ENCODE peak calls at places on chromosome 1, in seven cellular contexts. One of them, this sample, is unnamed.

GRCh38 chr1:221768444-221769066 is 26.7 kb upstream of the DUSP10 start:
- DNase-seq in epithelial cell of esophagus: peak; percentile 42
- DNase-seq in ascending aorta: no peak
- DNase-seq in astrocyte of the spinal cord: no peak
- DNase-seq in astrocyte of the cerebellum: no peak
- DNase-seq in AG04450: no peak
- DNase-seq in IMR-90: no peak
- DNase-seq in this sample: no peak

GRCh38 chr1:22855668-22856606 is 116.7 kb downstream of the LACTBL1 start:
- DNase-seq in IMR-90: no peak
- DNase-seq in AG04450: no peak
- DNase-seq in astrocyte of the cerebellum: no peak
- DNase-seq in ascending aorta: no peak
- DNase-seq in astrocyte of the spinal cord: no peak
- DNase-seq in epithelial cell of esophagus: no peak
- DNase-seq in this sample: no peak

GRCh38 chr1:175602186-175602585 is 141.2 kb downstream of the TNR start:
- DNase-seq in ascending aorta: no peak
- DNase-seq in astrocyte of the cerebellum: no peak
- DNase-seq in astrocyte of the spinal cord: peak; percentile 2
- DNase-seq in AG04450: no peak
- DNase-seq in epithelial cell of esophagus: no peak
- DNase-seq in IMR-90: no peak
- DNase-seq in this sample: no peak

GRCh38 chr1:109466440-109467300 is at the start of gene SYPL2:
- DNase-seq in AG04450: no peak
- DNase-seq in astrocyte of the spinal cord: no peak
- DNase-seq in epithelial cell of esophagus: no peak
- DNase-seq in ascending aorta: peak; percentile 82
- DNase-seq in astrocyte of the cerebellum: no peak
- DNase-seq in IMR-90: peak; percentile 12
- DNase-seq in this sample: peak; percentile 5

GRCh38 chr1:7732331-7732730 is 38.8 kb upstream of the VAMP3 start:
- DNase-seq in ascending aorta: no peak
- DNase-seq in epithelial cell of esophagus: no peak
- DNase-seq in astrocyte of the cerebellum: no peak
- DNase-seq in AG04450: no peak
- DNase-seq in IMR-90: no peak
- DNase-seq in astrocyte of the spinal cord: no peak
- DNase-seq in this sample: no peak

GRCh38 chr1:172040466-172040865 is 199.2 kb downstream of the DNM3 start:
- DNase-seq in IMR-90: peak; percentile 58
- DNase-seq in AG04450: no peak
- DNase-seq in astrocyte of the spinal cord: peak; percentile 77
- DNase-seq in epithelial cell of esophagus: peak; percentile 92
- DNase-seq in astrocyte of the cerebellum: peak; percentile 38
- DNase-seq in ascending aorta: no peak
- DNase-seq in this sample: peak; percentile 47

GRCh38 chr1:212288614-212289013 is 3.4 kb downstream of the PPP2R5A start:
- DNase-seq in ascending aorta: no peak
- DNase-seq in epithelial cell of esophagus: peak; percentile 30
- DNase-seq in AG04450: no peak
- DNase-seq in astrocyte of the cerebellum: peak; percentile 64
- DNase-seq in IMR-90: peak; percentile 79
- DNase-seq in astrocyte of the spinal cord: peak; percentile 71
- DNase-seq in this sample: peak; percentile 54

GRCh38 chr1:77536813-77537212 is 145.6 kb downstream of the ZZZ3 start:
- DNase-seq in AG04450: peak; percentile 92
- DNase-seq in ascending aorta: no peak
- DNase-seq in epithelial cell of esophagus: peak; percentile 86
- DNase-seq in IMR-90: peak; percentile 98
- DNase-seq in astrocyte of the spinal cord: peak; percentile 95
- DNase-seq in astrocyte of the cerebellum: peak; percentile 94
- DNase-seq in this sample: peak; percentile 91

GRCh38 chr1:25848531-25848930 is 10.7 kb downstream of the AUNIP start:
- DNase-seq in ascending aorta: no peak
- DNase-seq in AG04450: no peak
- DNase-seq in IMR-90: peak; percentile 30
- DNase-seq in astrocyte of the spinal cord: no peak
- DNase-seq in epithelial cell of esophagus: no peak
- DNase-seq in astrocyte of the cerebellum: no peak
- DNase-seq in this sample: no peak

GRCh38 chr1:180309338-180309737 is 79.3 kb downstream of the LHX4 start:
- DNase-seq in astrocyte of the spinal cord: peak; percentile 63
- DNase-seq in astrocyte of the cerebellum: no peak
- DNase-seq in IMR-90: peak; percentile 74
- DNase-seq in ascending aorta: no peak
- DNase-seq in AG04450: no peak
- DNase-seq in epithelial cell of esophagus: peak; percentile 60
- DNase-seq in this sample: peak; percentile 69

GRCh38 chr1:201241716-201242115 is 41.6 kb upstream of the PKP1 start:
- DNase-seq in AG04450: no peak
- DNase-seq in IMR-90: no peak
- DNase-seq in astrocyte of the spinal cord: no peak
- DNase-seq in astrocyte of the cerebellum: no peak
- DNase-seq in epithelial cell of esophagus: no peak
- DNase-seq in ascending aorta: no peak
- DNase-seq in this sample: no peak

GRCh38 chr1:65079941-65080340 is 68.1 kb upstream of the AK4 start:
- DNase-seq in epithelial cell of esophagus: peak; percentile 79
- DNase-seq in AG04450: no peak
- DNase-seq in IMR-90: peak; percentile 50
- DNase-seq in ascending aorta: no peak
- DNase-seq in astrocyte of the cerebellum: no peak
- DNase-seq in astrocyte of the spinal cord: peak; percentile 41
- DNase-seq in this sample: peak; percentile 64

GRCh38 chr1:102942324-102942723 is 166.0 kb downstream of the COL11A1 start:
- DNase-seq in IMR-90: no peak
- DNase-seq in ascending aorta: no peak
- DNase-seq in astrocyte of the spinal cord: peak; percentile 46
- DNase-seq in epithelial cell of esophagus: no peak
- DNase-seq in astrocyte of the cerebellum: no peak
- DNase-seq in AG04450: no peak
- DNase-seq in this sample: no peak

GRCh38 chr1:150295476-150295875 is 1.8 kb downstream of the MRPS21 start:
- DNase-seq in epithelial cell of esophagus: peak; percentile 23
- DNase-seq in astrocyte of the cerebellum: no peak
- DNase-seq in ascending aorta: no peak
- DNase-seq in IMR-90: no peak
- DNase-seq in astrocyte of the spinal cord: no peak
- DNase-seq in AG04450: no peak
- DNase-seq in this sample: no peak

GRCh38 chr1:151988405-151988851 is 5.2 kb downstream of the S100A10 start:
- DNase-seq in ascending aorta: no peak
- DNase-seq in astrocyte of the spinal cord: peak; percentile 75
- DNase-seq in IMR-90: peak; percentile 74
- DNase-seq in epithelial cell of esophagus: peak; percentile 90
- DNase-seq in astrocyte of the cerebellum: no peak
- DNase-seq in AG04450: no peak
- DNase-seq in this sample: peak; percentile 88

GRCh38 chr1:231215676-231216385 is 25.2 kb upstream of the GNPAT start:
- DNase-seq in ascending aorta: no peak
- DNase-seq in epithelial cell of esophagus: no peak
- DNase-seq in AG04450: no peak
- DNase-seq in IMR-90: no peak
- DNase-seq in astrocyte of the spinal cord: no peak
- DNase-seq in astrocyte of the cerebellum: no peak
- DNase-seq in this sample: no peak

GRCh38 chr1:54996359-54996868 is 2.3 kb upstream of the BSND start:
- DNase-seq in astrocyte of the cerebellum: peak; percentile 38
- DNase-seq in astrocyte of the spinal cord: peak; percentile 57
- DNase-seq in AG04450: no peak
- DNase-seq in ascending aorta: peak; percentile 76
- DNase-seq in IMR-90: peak; percentile 47
- DNase-seq in epithelial cell of esophagus: peak; percentile 71
- DNase-seq in this sample: peak; percentile 72

GRCh38 chr1:1777950-1778826 is at the start of gene NADK:
- DNase-seq in AG04450: no peak
- DNase-seq in IMR-90: peak; percentile 35
- DNase-seq in ascending aorta: peak; percentile 77
- DNase-seq in astrocyte of the spinal cord: no peak
- DNase-seq in astrocyte of the cerebellum: no peak
- DNase-seq in epithelial cell of esophagus: peak; percentile 57
- DNase-seq in this sample: peak; percentile 46

GRCh38 chr1:198937231-198938031 is 298.6 kb downstream of the PTPRC start:
- DNase-seq in ascending aorta: peak; percentile 65
- DNase-seq in IMR-90: peak; percentile 95
- DNase-seq in astrocyte of the spinal cord: peak; percentile 96
- DNase-seq in epithelial cell of esophagus: peak; percentile 92
- DNase-seq in AG04450: peak; percentile 80
- DNase-seq in astrocyte of the cerebellum: peak; percentile 89
- DNase-seq in this sample: peak; percentile 97

DNA sequence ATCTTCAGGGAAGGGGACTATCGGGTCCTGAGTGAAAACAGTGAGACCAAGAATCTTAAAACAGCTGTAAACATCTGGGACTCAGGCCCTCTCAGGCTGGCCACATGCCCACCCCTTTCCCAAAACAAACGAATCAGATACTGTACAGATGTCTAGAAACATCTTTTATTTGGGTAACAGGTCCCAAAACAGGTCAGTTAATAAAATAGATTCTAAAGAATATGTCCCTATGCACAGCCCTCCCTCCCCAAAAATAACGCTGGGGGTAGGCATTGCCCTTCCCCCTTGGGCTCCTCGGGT is 499 bp upstream of the CRTC2 start:
- DNase-seq in astrocyte of the cerebellum: no peak
- DNase-seq in astrocyte of the spinal cord: no peak
- DNase-seq in IMR-90: no peak
- DNase-seq in epithelial cell of esophagus: no peak
- DNase-seq in ascending aorta: no peak
- DNase-seq in AG04450: no peak
- DNase-seq in this sample: no peak
- H3K4me3 ChIP-seq in astrocyte of the cerebellum: peak overlapping the region; percentile 94
- H3K4me3 ChIP-seq in astrocyte of the spinal cord: no peak overlapping the region
- H3K4me3 ChIP-seq in IMR-90: no peak overlapping the region
- H3K4me3 ChIP-seq in epithelial cell of esophagus: peak overlapping the region; percentile 15
- H3K4me3 ChIP-seq in ascending aorta: peak overlapping the region; percentile 87
- H3K4me3 ChIP-seq in AG04450: peak overlapping the region; percentile 37
- H3K4me3 ChIP-seq in this sample: peak overlapping the region; percentile 94

GRCh38 chr1:234479866-234480265 is 887 bp upstream of the TARBP1 start:
- DNase-seq in ascending aorta: no peak
- DNase-seq in epithelial cell of esophagus: no peak
- DNase-seq in IMR-90: no peak
- DNase-seq in astrocyte of the spinal cord: no peak
- DNase-seq in AG04450: no peak
- DNase-seq in astrocyte of the cerebellum: no peak
- DNase-seq in this sample: no peak

GRCh38 chr1:234478152-234478480 is 863 bp downstream of the TARBP1 start:
- DNase-seq in astrocyte of the spinal cord: peak; percentile 22
- DNase-seq in AG04450: no peak
- DNase-seq in astrocyte of the cerebellum: no peak
- DNase-seq in ascending aorta: no peak
- DNase-seq in epithelial cell of esophagus: peak; percentile 76
- DNase-seq in IMR-90: peak; percentile 28
- DNase-seq in this sample: peak; percentile 40

GRCh38 chr1:234477373-234478151 is 1.4 kb downstream of the TARBP1 start:
- DNase-seq in astrocyte of the cerebellum: no peak
- DNase-seq in ascending aorta: no peak
- DNase-seq in astrocyte of the spinal cord: no peak
- DNase-seq in AG04450: no peak
- DNase-seq in IMR-90: no peak
- DNase-seq in epithelial cell of esophagus: no peak
- DNase-seq in this sample: no peak

GRCh38 chr1:234479310-234479559 is 256 bp upstream of the TARBP1 start:
- DNase-seq in epithelial cell of esophagus: no peak
- DNase-seq in AG04450: no peak
- DNase-seq in ascending aorta: no peak
- DNase-seq in astrocyte of the cerebellum: no peak
- DNase-seq in astrocyte of the spinal cord: no peak
- DNase-seq in IMR-90: no peak
- DNase-seq in this sample: no peak

DNA sequence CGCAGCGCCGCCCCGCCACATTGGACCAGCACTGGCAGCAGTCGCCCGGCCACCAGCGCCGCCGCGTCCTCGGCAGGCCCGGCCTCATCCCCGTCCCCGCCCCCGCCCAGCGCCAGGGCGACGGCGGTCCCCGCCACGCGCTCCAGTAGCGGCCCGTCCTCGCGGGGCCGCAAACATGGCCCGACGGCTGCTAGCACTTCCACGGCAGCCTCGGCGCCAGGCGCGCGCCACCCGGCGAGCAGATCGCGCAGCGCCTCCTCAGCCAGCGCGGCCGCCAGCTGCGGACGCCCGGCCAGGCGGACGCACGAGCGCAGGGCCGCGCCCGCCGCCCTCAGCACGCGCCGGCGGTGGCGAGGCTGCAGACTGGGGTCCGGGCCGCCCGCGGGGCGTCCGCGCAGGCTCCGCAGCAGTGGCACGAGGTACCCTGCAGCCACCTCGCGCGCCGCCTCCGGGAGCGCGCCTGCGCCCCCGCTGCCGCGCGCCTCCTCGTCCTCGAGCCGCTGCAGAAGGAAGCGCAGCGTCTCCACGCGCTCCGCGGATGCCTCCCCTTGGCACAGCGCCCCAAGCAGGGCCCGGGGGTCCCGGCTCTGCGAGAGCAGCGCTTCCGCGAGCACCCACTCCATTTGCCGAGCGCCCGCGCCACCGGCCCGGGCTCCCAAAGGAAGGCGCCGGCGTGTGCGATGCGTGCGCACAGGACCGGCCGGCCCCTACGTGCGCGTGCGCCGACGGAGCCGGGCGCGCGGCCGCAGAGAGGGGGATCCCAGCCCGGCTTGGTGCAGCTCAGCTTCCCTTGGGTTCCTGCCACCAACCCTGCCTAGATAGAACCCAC is at the start of gene TARBP1:
- DNase-seq in epithelial cell of esophagus: peak; percentile 78
- DNase-seq in IMR-90: peak; percentile 78
- DNase-seq in astrocyte of the cerebellum: no peak
- DNase-seq in astrocyte of the spinal cord: peak; percentile 68
- DNase-seq in ascending aorta: peak; percentile 81
- DNase-seq in AG04450: peak; percentile 20
- DNase-seq in this sample: peak; percentile 73
- TF ChIP-seq CTCF in epithelial cell of esophagus: no peak
- TF ChIP-seq CTCF in IMR-90: peak; percentile 36
- TF ChIP-seq CTCF in astrocyte of the cerebellum: peak; percentile 8
- TF ChIP-seq CTCF in astrocyte of the spinal cord: no peak
- TF ChIP-seq CTCF in ascending aorta: no peak
- TF ChIP-seq CTCF in AG04450: peak; percentile 18
- TF ChIP-seq CTCF in this sample: no peak

GRCh38 chr1:9643351-9644256 is 7.9 kb upstream of the PIK3CD start:
- DNase-seq in ascending aorta: no peak
- DNase-seq in epithelial cell of esophagus: no peak
- DNase-seq in astrocyte of the cerebellum: no peak
- DNase-seq in IMR-90: no peak
- DNase-seq in AG04450: no peak
- DNase-seq in astrocyte of the spinal cord: no peak
- DNase-seq in this sample: no peak
- H3K4me3 ChIP-seq in ascending aorta: no peak overlapping the region
- H3K4me3 ChIP-seq in epithelial cell of esophagus: no peak overlapping the region
- H3K4me3 ChIP-seq in astrocyte of the cerebellum: no peak overlapping the region
- H3K4me3 ChIP-seq in IMR-90: no peak overlapping the region
- H3K4me3 ChIP-seq in AG04450: no peak overlapping the region
- H3K4me3 ChIP-seq in astrocyte of the spinal cord: no peak overlapping the region
- H3K4me3 ChIP-seq in this sample: no peak overlapping the region

DNA sequence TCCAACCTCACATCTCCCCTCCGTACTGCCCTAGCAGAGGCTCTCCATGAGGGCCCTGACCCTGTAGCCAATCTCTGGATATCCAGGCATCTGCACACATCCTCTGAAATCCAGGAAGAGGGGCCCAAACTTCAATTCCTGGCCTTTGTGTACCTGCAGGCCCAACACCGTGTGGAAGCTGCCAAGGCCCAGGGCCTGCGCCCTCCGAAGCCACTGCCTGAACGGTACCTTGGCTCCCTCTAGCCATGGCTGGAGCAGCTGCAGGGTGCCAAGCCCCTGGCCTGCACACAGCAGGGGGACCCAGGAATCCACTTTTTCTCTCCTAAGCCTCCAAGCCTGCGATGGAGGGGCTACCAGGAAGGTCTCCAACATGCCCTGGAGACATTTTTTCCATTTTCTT is 84.2 kb downstream of the PTGER3 start:
- DNase-seq in AG04450: no peak
- DNase-seq in astrocyte of the spinal cord: no peak
- DNase-seq in epithelial cell of esophagus: no peak
- DNase-seq in astrocyte of the cerebellum: no peak
- DNase-seq in IMR-90: no peak
- DNase-seq in ascending aorta: no peak
- DNase-seq in this sample: no peak
- TF ChIP-seq CTCF in AG04450: no peak
- TF ChIP-seq CTCF in astrocyte of the spinal cord: no peak
- TF ChIP-seq CTCF in epithelial cell of esophagus: no peak
- TF ChIP-seq CTCF in astrocyte of the cerebellum: no peak
- TF ChIP-seq CTCF in IMR-90: no peak
- TF ChIP-seq CTCF in ascending aorta: no peak
- TF ChIP-seq CTCF in this sample: no peak

This sample was measured in choroid plexus epithelial cell.